ENCODE peak calls at places on chromosomes 16 and 17, in six cellular contexts. Q is endothelial cell of umbilical vein, E is prostate gland, W is HepG2, S is SK-N-MC, K is transverse colon. Y is an unnamed sample.

GRCh38 chr17:73719588-73720071 is 75.4 kb upstream of the SDK2 start:
- DNase-seq in Q (no peak), E (no peak), W (peak), S (no peak), K (peak), Y (no peak)

GRCh38 chr16:67447508-67448076 is 16.7 kb downstream of the HSD11B2 start:
- DNase-seq in Q (peak), E (no peak), W (peak), S (no peak), K (peak), Y (no peak)

GRCh38 chr17:48611681-48612455 is 1.1 kb upstream of the HOXB7 start:
- DNase-seq in Q (peak), E (no peak), W (no peak), S (no peak), K (peak), Y (no peak)

GRCh38 chr16:83995756-83996155 is 27.7 kb downstream of the NECAB2 start:
- DNase-seq in Q (no peak), E (peak), W (no peak), S (no peak), K (peak), Y (no peak)

GRCh38 chr17:6108987-6109386 is 38.8 kb downstream of the WSCD1 start:
- DNase-seq in Q (no peak), E (no peak), W (no peak), S (no peak), K (peak), Y (no peak)

GRCh38 chr17:48470388-48471034 is 40.5 kb upstream of the SKAP1 start:
- DNase-seq in Q (no peak), E (no peak), W (no peak), S (no peak), K (no peak), Y (no peak)

GRCh38 chr16:72979974-72980373 is 68.0 kb downstream of the ZFHX3 start:
- DNase-seq in Q (no peak), E (no peak), W (no peak), S (no peak), K (no peak), Y (peak)

GRCh38 chr16:14365200-14365851 is 264.7 kb downstream of the PARN start:
- DNase-seq in Q (no peak), E (no peak), W (no peak), S (no peak), K (no peak), Y (no peak)

GRCh38 chr17:27520571-27521185 is 64.4 kb downstream of the KSR1 start:
- DNase-seq in Q (no peak), E (no peak), W (peak), S (no peak), K (no peak), Y (no peak)

GRCh38 chr17:50153650-50154575 is 3.4 kb upstream of the PPP1R9B start:
- DNase-seq in Q (no peak), E (peak), W (no peak), S (no peak), K (no peak), Y (no peak)

GRCh38 chr17:79108232-79108850 is 33.7 kb downstream of the ENGASE start:
- DNase-seq in Q (no peak), E (no peak), W (no peak), S (no peak), K (no peak), Y (no peak)

GRCh38 chr17:2195729-2196128 is 107.9 kb downstream of the SMG6 start:
- DNase-seq in Q (no peak), E (no peak), W (no peak), S (no peak), K (no peak), Y (no peak)

GRCh38 chr16:77877712-77878111 is 89.3 kb downstream of the VAT1L start:
- DNase-seq in Q (peak), E (no peak), W (peak), S (no peak), K (no peak), Y (no peak)

GRCh38 chr16:73197598-73197997 is 149.7 kb upstream of the ZFHX3 start:
- DNase-seq in Q (no peak), E (no peak), W (no peak), S (no peak), K (peak), Y (no peak)

GRCh38 chr17:3295632-3296031 is 2.5 kb downstream of the OR3A1 start:
- DNase-seq in Q (no peak), E (no peak), W (no peak), S (no peak), K (no peak), Y (no peak)

GRCh38 chr16:4765511-4766474 is 1.2 kb downstream of the ZNF500 start:
- DNase-seq in Q (no peak), E (no peak), W (peak), S (no peak), K (no peak), Y (no peak)

GRCh38 chr17:70136131-70136530 is 33.2 kb upstream of the KCNJ2 start:
- DNase-seq in Q (no peak), E (no peak), W (no peak), S (no peak), K (no peak), Y (no peak)

GRCh38 chr17:15464211-15464610 is 3.2 kb downstream of the CDRT4 start:
- DNase-seq in Q (peak), E (no peak), W (no peak), S (no peak), K (no peak), Y (no peak)

GRCh38 chr16:85416267-85417109 is 196.6 kb upstream of the GSE1 start:
- DNase-seq in Q (no peak), E (no peak), W (peak), S (peak), K (peak), Y (no peak)

GRCh38 chr16:88337021-88337420 is 45.7 kb upstream of the ZNF469 start:
- DNase-seq in Q (no peak), E (no peak), W (no peak), S (no peak), K (no peak), Y (no peak)

GRCh38 chr16:46743232-46743719 is 4.9 kb downstream of the MYLK3 start:
- DNase-seq in Q (peak), E (no peak), W (peak), S (no peak), K (no peak), Y (peak)

GRCh38 chr16:49459953-49460735 is 86.5 kb downstream of the C16orf78 start:
- DNase-seq in Q (no peak), E (no peak), W (no peak), S (no peak), K (no peak), Y (peak)

GRCh38 chr16:84741351-84741791 is 41.6 kb downstream of the USP10 start:
- DNase-seq in Q (no peak), E (no peak), W (no peak), S (no peak), K (no peak), Y (no peak)

GRCh38 chr16:56921571-56921970 is 10.4 kb upstream of the HERPUD1 start:
- DNase-seq in Q (no peak), E (no peak), W (no peak), S (no peak), K (no peak), Y (no peak)

GRCh38 chr17:4950757-4951204 is at the start of gene ENO3:
- DNase-seq in Q (no peak), E (no peak), W (peak), S (no peak), K (peak), Y (no peak)

GRCh38 chr17:15121426-15121825 is 143.7 kb downstream of the PMP22 start:
- DNase-seq in Q (no peak), E (no peak), W (no peak), S (no peak), K (no peak), Y (no peak)

GRCh38 chr17:29143894-29144293 is 36.3 kb downstream of the MYO18A start:
- DNase-seq in Q (no peak), E (no peak), W (peak), S (no peak), K (no peak), Y (no peak)
- H3K27ac ChIP-seq in Q (no peak), E (no peak), W (no peak), S (no peak), K (no peak), Y (no peak)

DNA sequence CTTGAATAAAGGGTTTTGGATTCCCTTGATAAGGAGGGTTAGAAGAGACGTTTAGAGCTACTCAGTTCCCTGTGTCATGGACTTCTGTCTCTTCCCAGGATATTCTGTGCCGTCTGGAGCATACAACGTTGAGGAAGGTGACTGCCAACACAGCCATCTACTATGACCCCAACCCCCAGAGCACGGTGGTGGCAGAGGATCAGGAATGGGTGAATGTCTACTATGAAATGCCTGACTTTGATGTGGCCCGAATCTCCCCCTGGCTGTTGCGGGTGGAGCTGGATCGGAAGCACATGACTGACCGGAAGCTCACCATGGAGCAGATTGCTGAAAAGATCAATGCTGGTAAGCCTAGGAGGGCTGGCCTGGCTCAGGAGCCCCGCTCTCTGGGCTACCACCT is 24.7 kb downstream of the POLR2A start:
- DNase-seq in Q (no peak), E (no peak), W (no peak), S (no peak), K (no peak), Y (no peak)
- TF ChIP-seq POLR2AphosphoS5 in Q (no peak), E (no peak), W (no peak), S (no peak), K (no peak), Y (no peak)

GRCh38 chr16:23879735-23880373 is 44.1 kb downstream of the PRKCB start:
- DNase-seq in Q (no peak), E (no peak), W (no peak), S (no peak), K (no peak), Y (no peak)

GRCh38 chr16:23874613-23875294 is 39.0 kb downstream of the PRKCB start:
- DNase-seq in Q (no peak), E (no peak), W (no peak), S (no peak), K (no peak), Y (no peak)

GRCh38 chr16:23871924-23872323 is 36.1 kb downstream of the PRKCB start:
- DNase-seq in Q (no peak), E (no peak), W (no peak), S (no peak), K (no peak), Y (no peak)

GRCh38 chr16:23876256-23876896 is 40.6 kb downstream of the PRKCB start:
- DNase-seq in Q (no peak), E (no peak), W (no peak), S (no peak), K (no peak), Y (no peak)

GRCh38 chr16:23877107-23878070 is 41.6 kb downstream of the PRKCB start:
- DNase-seq in Q (no peak), E (no peak), W (no peak), S (no peak), K (no peak), Y (no peak)
- H3K27ac ChIP-seq in Q (no peak), E (no peak), W (no peak), S (peak), K (no peak), Y (no peak)

GRCh38 chr17:12406623-12407228 is 259.0 kb upstream of the MYOCD start:
- DNase-seq in Q (no peak), E (no peak), W (no peak), S (no peak), K (no peak), Y (no peak)
- TF ChIP-seq POLR2AphosphoS5 in Q (no peak), E (no peak), W (no peak), S (no peak), K (no peak), Y (no peak)

GRCh38 chr17:82400830-82401229 is 17.3 kb upstream of the HEXD start:
- DNase-seq in Q (no peak), E (no peak), W (no peak), S (no peak), K (peak), Y (no peak)

GRCh38 chr17:82399030-82399429 is 19.1 kb upstream of the HEXD start:
- DNase-seq in Q (peak), E (no peak), W (no peak), S (no peak), K (no peak), Y (no peak)

GRCh38 chr17:82397449-82398335 is 20.5 kb upstream of the HEXD start:
- DNase-seq in Q (no peak), E (no peak), W (no peak), S (no peak), K (peak), Y (no peak)

GRCh38 chr17:82400206-82400605 is 17.9 kb upstream of the HEXD start:
- DNase-seq in Q (no peak), E (no peak), W (no peak), S (no peak), K (no peak), Y (no peak)

GRCh38 chr17:82399601-82400101 is 18.5 kb upstream of the HEXD start:
- DNase-seq in Q (no peak), E (no peak), W (no peak), S (no peak), K (no peak), Y (no peak)
- H3K27ac ChIP-seq in Q (no peak), E (no peak), W (no peak), S (peak), K (no peak), Y (peak)